ENCODE peak calls at places on chromosomes 6 and 20, in four cellular contexts. V is NT2/D1, F is endodermal cell, X is pancreas. N is an unnamed sample. For H3K36me3 and H3K4me1, the result is how much of the 10 kb centered on the place peaks cover.

GRCh38 chr6:41469951-41470340 is 76.2 kb upstream of the FOXP4 start:
- DNase-seq in V (no peak), F (peak), X (no peak), N (peak)

GRCh38 chr6:126094411-126094810 is 108.1 kb downstream of the TRMT11 start:
- DNase-seq in V (no peak), F (no peak), X (no peak), N (no peak)

GRCh38 chr6:64170326-64170725 is 534.7 kb downstream of the PHF3 start:
- DNase-seq in V (no peak), F (no peak), X (no peak), N (no peak)

GRCh38 chr6:47209632-47210031 is 100.1 kb downstream of the TNFRSF21 start:
- DNase-seq in V (no peak), F (no peak), X (no peak), N (no peak)

GRCh38 chr6:96286503-96286902 is 235.1 kb upstream of the UFL1 start:
- DNase-seq in V (no peak), F (no peak), X (no peak), N (no peak)

GRCh38 chr20:56350842-56351241 is 7.9 kb upstream of the FAM210B start:
- DNase-seq in V (no peak), F (no peak), X (no peak), N (no peak)

GRCh38 chr6:30849903-30850651 is 34.2 kb upstream of the DDR1 start:
- DNase-seq in V (no peak), F (no peak), X (no peak), N (no peak)

GRCh38 chr6:160010067-160010466 is 41.2 kb downstream of the IGF2R start:
- DNase-seq in V (no peak), F (no peak), X (no peak), N (no peak)

GRCh38 chr6:81166770-81167169 is 585.7 kb downstream of the TENT5A start:
- DNase-seq in V (no peak), F (no peak), X (no peak), N (no peak)

GRCh38 chr6:109183109-109183508 is 87.8 kb downstream of the CEP57L1 start:
- DNase-seq in V (no peak), F (no peak), X (no peak), N (no peak)

GRCh38 chr6:105609375-105609991 is 206.6 kb upstream of the PREP start:
- DNase-seq in V (no peak), F (no peak), X (no peak), N (peak)

GRCh38 chr6:31834704-31835375 is 7.3 kb downstream of the HSPA1B start:
- DNase-seq in V (no peak), F (peak), X (peak), N (peak)

GRCh38 chr20:4233520-4233919 is 218.2 kb upstream of the RNF24 start:
- DNase-seq in V (no peak), F (no peak), X (no peak), N (no peak)

GRCh38 chr20:3818155-3819151 is 1.9 kb upstream of the AP5S1 start:
- DNase-seq in V (no peak), F (peak), X (peak), N (no peak)

DNA sequence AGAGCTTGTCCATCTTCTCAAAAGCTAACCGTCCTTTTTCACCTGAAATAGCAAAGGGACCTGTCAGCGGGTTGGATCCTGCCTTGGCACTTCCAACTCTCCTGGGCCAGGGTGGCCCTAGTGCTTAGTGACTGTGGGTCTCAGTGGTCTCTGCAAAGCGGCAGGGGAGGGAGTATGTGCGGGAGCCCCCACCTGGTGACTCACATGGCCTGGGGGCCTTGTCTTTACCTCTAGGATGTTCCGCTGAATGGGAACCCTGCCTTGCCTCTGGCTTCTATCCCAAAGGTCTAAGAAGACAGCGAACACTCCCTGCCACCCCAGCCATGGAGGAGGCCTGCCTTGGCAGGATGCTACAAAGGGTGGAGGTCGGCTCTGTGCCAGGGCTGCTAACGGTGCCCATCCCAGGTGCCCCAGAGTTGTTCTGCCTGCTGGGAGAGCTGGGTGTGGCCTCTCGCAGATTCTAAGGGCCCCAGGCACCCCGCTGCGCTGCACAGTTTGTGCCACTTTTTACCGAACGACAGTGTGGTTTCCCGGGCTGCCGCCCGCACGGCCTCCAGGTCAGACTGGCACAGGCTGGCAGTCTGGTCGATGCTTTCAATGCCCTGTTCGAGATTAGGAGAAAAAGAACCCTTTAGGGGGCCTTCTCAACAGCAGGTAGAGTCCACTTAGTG is 77.2 kb downstream of the PTPN1 start:
- DNase-seq in V (no peak), F (no peak), X (no peak), N (no peak)
- H3K36me3 ChIP-seq in V (half or more), F (under half), X (under half), N (half or more)

DNA sequence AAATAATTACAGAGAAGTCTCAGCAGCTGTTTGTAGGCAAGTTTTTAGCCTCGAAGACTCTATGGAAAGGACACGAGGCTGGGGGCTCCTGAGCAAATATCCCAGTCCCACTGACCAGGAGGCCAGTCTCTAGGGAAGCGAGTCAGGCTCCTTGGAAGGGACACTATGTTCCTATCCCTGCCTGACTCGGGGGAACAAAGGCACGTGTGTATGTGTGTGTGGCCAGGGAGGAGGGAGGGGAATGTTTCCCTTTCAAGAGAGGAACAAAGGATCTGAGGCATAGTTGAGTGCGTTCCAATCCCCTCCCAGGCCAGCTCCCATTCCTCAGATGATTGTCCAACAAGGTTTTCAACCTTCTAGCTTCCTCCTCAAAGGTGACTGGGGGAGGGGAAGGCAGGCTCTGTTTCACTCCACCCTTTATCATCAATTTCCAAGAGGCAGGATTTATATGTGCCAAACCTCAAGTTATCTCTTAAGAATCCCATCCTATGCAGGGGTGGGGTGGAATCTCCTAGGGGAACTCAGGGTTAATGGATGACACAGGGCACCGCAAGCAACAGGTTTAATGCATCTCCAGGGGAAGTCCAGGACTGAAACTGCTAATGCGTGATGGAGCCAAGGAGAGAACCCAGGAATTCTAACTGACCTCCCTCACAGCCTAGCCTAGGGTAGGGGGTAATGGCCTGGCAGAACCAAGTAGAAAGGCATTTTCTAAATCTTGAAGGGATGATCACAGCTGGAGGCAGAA is 9.9 kb downstream of the BCL2L1 start:
- DNase-seq in V (peak), F (peak), X (no peak), N (peak)
- H3K4me3 ChIP-seq in V (no peak), F (no peak), X (no peak), N (peak)

GRCh38 chr6:6808915-6809314 is 220.4 kb downstream of the LY86 start:
- DNase-seq in V (no peak), F (no peak), X (no peak), N (no peak)

GRCh38 chr6:6808343-6808742 is 219.8 kb downstream of the LY86 start:
- DNase-seq in V (no peak), F (no peak), X (no peak), N (no peak)

GRCh38 chr6:6810727-6811126 is 222.2 kb downstream of the LY86 start:
- DNase-seq in V (no peak), F (no peak), X (no peak), N (no peak)

GRCh38 chr6:6812427-6812826 is 223.9 kb downstream of the LY86 start:
- DNase-seq in V (no peak), F (no peak), X (no peak), N (no peak)

GRCh38 chr6:6811151-6812002 is 222.9 kb downstream of the LY86 start:
- DNase-seq in V (peak), F (peak), X (no peak), N (peak)
- H3K4me1 ChIP-seq in V (under half), F (under half), X (under half), N (under half)

GRCh38 chr6:7569082-7569481 is 20.9 kb upstream of the SNRNP48 start:
- DNase-seq in V (no peak), F (no peak), X (no peak), N (no peak)
- H3K36me3 ChIP-seq in V (half or more), F (half or more), X (half or more), N (under half)

N was measured in upper lobe of left lung.